ENCODE peak calls at places on chromosomes 16 and 17, in four cellular contexts. One of them, this sample, is unnamed.

GRCh38 chr17:43393944-43394482 is 4.8 kb upstream of the ARL4D start:
- DNase-seq in AG09309: no peak
- DNase-seq in H1: peak
- DNase-seq in neural progenitor cell: peak
- DNase-seq in this sample: peak

GRCh38 chr16:4202615-4203014 is 39.3 kb downstream of the SRL start:
- DNase-seq in AG09309: no peak
- DNase-seq in H1: no peak
- DNase-seq in neural progenitor cell: no peak
- DNase-seq in this sample: no peak

GRCh38 chr16:57270221-57271062 is 14.0 kb downstream of the PLLP start:
- DNase-seq in AG09309: no peak
- DNase-seq in H1: no peak
- DNase-seq in neural progenitor cell: peak
- DNase-seq in this sample: no peak

GRCh38 chr17:66273391-66273722 is 29.1 kb upstream of the PRKCA start:
- DNase-seq in AG09309: no peak
- DNase-seq in H1: no peak
- DNase-seq in neural progenitor cell: no peak
- DNase-seq in this sample: no peak

GRCh38 chr16:23013484-23013883 is 135.8 kb downstream of the USP31 start:
- DNase-seq in AG09309: no peak
- DNase-seq in H1: peak
- DNase-seq in neural progenitor cell: peak
- DNase-seq in this sample: no peak

GRCh38 chr16:2948807-2949704 is 15.0 kb upstream of the KREMEN2 start:
- DNase-seq in AG09309: no peak
- DNase-seq in H1: no peak
- DNase-seq in neural progenitor cell: no peak
- DNase-seq in this sample: no peak

GRCh38 chr17:2949469-2950044 is 113.8 kb downstream of the OR1D5 start:
- DNase-seq in AG09309: no peak
- DNase-seq in H1: no peak
- DNase-seq in neural progenitor cell: no peak
- DNase-seq in this sample: no peak

GRCh38 chr16:85173981-85174751 is 61.9 kb upstream of the CIBAR2 start:
- DNase-seq in AG09309: no peak
- DNase-seq in H1: no peak
- DNase-seq in neural progenitor cell: peak
- DNase-seq in this sample: peak

GRCh38 chr17:69388791-69389442 is 25.6 kb upstream of the MAP2K6 start:
- DNase-seq in AG09309: no peak
- DNase-seq in H1: no peak
- DNase-seq in neural progenitor cell: no peak
- DNase-seq in this sample: no peak

GRCh38 chr16:64292953-64293352 is 828.9 kb downstream of the CDH11 start:
- DNase-seq in AG09309: no peak
- DNase-seq in H1: no peak
- DNase-seq in neural progenitor cell: no peak
- DNase-seq in this sample: no peak

GRCh38 chr17:27296427-27296979 is 2.6 kb downstream of the WSB1 start:
- DNase-seq in AG09309: peak
- DNase-seq in H1: no peak
- DNase-seq in neural progenitor cell: no peak
- DNase-seq in this sample: no peak

GRCh38 chr16:89842471-89843408 is 14.5 kb downstream of the SPIRE2 start:
- DNase-seq in AG09309: no peak
- DNase-seq in H1: no peak
- DNase-seq in neural progenitor cell: no peak
- DNase-seq in this sample: no peak

GRCh38 chr16:53530046-53530445 is 27.0 kb upstream of the AKTIP start:
- DNase-seq in AG09309: no peak
- DNase-seq in H1: no peak
- DNase-seq in neural progenitor cell: no peak
- DNase-seq in this sample: no peak

GRCh38 chr17:61904094-61904710 is 23.6 kb downstream of the INTS2 start:
- DNase-seq in AG09309: no peak
- DNase-seq in H1: no peak
- DNase-seq in neural progenitor cell: no peak
- DNase-seq in this sample: no peak

GRCh38 chr17:8005951-8006730 is 3.7 kb downstream of the GUCY2D start:
- DNase-seq in AG09309: no peak
- DNase-seq in H1: no peak
- DNase-seq in neural progenitor cell: no peak
- DNase-seq in this sample: no peak

GRCh38 chr17:15442316-15443185 is 24.9 kb downstream of the CDRT4 start:
- DNase-seq in AG09309: no peak
- DNase-seq in H1: no peak
- DNase-seq in neural progenitor cell: no peak
- DNase-seq in this sample: no peak

GRCh38 chr17:41891135-41892065 is 26.2 kb upstream of the KLHL11 start:
- DNase-seq in AG09309: no peak
- DNase-seq in H1: no peak
- DNase-seq in neural progenitor cell: no peak
- DNase-seq in this sample: no peak

DNA sequence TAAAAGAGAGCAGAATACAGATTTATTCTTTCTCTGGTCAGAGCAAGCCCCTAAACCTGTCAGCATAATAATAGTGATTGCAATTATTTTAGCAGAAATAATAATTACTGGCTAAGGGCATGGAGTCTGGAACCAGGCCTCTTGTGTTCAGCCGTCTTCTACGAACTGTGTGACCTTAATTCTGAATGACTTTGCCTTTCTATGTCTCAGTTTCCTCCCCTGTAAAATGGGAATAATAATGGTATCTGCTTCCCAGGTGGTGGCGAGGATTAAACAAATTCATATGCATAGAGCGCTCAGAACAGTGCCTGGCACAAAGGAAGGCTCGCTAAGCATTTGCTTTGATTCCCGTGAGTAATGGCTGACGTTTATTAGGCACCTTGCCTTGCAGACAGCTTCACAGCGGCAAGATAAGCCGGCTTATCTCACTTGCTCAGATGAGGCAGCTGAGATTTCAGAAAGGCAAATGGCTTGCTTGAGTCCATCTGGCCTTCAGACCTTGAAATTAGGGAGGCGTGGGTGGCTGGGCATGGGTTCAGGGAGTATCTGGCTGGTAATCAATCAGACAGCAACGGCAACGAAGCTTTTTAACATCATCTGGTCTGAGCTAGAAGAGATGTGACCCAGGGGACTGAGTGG is 33.6 kb downstream of the RAB11FIP4 start:
- DNase-seq in AG09309: no peak
- DNase-seq in H1: peak
- DNase-seq in neural progenitor cell: peak
- DNase-seq in this sample: no peak
- H3K4me3 ChIP-seq in AG09309: no peak
- H3K4me3 ChIP-seq in H1: no peak
- H3K4me3 ChIP-seq in neural progenitor cell: no peak
- H3K4me3 ChIP-seq in this sample: no peak

GRCh38 chr17:49036270-49036626 is 39.1 kb downstream of the IGF2BP1 start:
- DNase-seq in AG09309: no peak
- DNase-seq in H1: no peak
- DNase-seq in neural progenitor cell: no peak
- DNase-seq in this sample: no peak
- TF ChIP-seq CTCF in AG09309: no peak
- TF ChIP-seq CTCF in H1: no peak
- TF ChIP-seq CTCF in neural progenitor cell: no peak
- TF ChIP-seq CTCF in this sample: no peak

GRCh38 chr17:50026901-50027638 is 28.8 kb upstream of the ITGA3 start:
- DNase-seq in AG09309: peak
- DNase-seq in H1: peak
- DNase-seq in neural progenitor cell: peak
- DNase-seq in this sample: peak
- H3K4me3 ChIP-seq in AG09309: peak
- H3K4me3 ChIP-seq in H1: peak
- H3K4me3 ChIP-seq in neural progenitor cell: no peak
- H3K4me3 ChIP-seq in this sample: no peak

GRCh38 chr16:67015317-67015731 is 13.6 kb upstream of the CBFB start:
- DNase-seq in AG09309: no peak
- DNase-seq in H1: no peak
- DNase-seq in neural progenitor cell: no peak
- DNase-seq in this sample: no peak
- TF ChIP-seq CTCF in AG09309: no peak
- TF ChIP-seq CTCF in H1: no peak
- TF ChIP-seq CTCF in neural progenitor cell: peak
- TF ChIP-seq CTCF in this sample: no peak

GRCh38 chr16:12732600-12732999 is 71.1 kb downstream of the CPPED1 start:
- DNase-seq in AG09309: no peak
- DNase-seq in H1: no peak
- DNase-seq in neural progenitor cell: no peak
- DNase-seq in this sample: no peak

GRCh38 chr16:12723681-12724080 is 80.0 kb downstream of the CPPED1 start:
- DNase-seq in AG09309: no peak
- DNase-seq in H1: no peak
- DNase-seq in neural progenitor cell: no peak
- DNase-seq in this sample: no peak

GRCh38 chr16:12724216-12724615 is 79.5 kb downstream of the CPPED1 start:
- DNase-seq in AG09309: no peak
- DNase-seq in H1: no peak
- DNase-seq in neural progenitor cell: no peak
- DNase-seq in this sample: no peak

GRCh38 chr16:12728471-12728870 is 75.2 kb downstream of the CPPED1 start:
- DNase-seq in AG09309: no peak
- DNase-seq in H1: no peak
- DNase-seq in neural progenitor cell: no peak
- DNase-seq in this sample: no peak

DNA sequence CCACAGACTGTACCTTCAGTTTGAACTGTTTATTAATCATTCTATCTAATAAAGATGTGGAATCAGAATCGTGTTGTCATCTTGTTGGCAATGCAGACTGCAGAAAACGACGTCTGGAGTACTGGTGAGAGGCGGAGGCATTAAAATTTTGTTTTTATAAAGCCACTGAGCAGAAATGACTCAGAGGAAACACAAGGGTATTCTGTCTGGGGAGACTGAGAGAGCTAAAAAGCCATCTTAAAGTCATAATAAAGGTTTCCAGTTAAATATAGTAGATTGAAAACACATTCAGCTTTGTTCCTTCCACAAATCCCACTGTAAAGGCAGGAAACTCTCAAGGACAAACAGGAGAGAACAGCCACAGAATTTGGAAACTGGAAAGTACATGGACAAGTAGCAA is 74.2 kb downstream of the CPPED1 start:
- DNase-seq in AG09309: peak
- DNase-seq in H1: no peak
- DNase-seq in neural progenitor cell: no peak
- DNase-seq in this sample: no peak
- H3K4me3 ChIP-seq in AG09309: no peak
- H3K4me3 ChIP-seq in H1: no peak
- H3K4me3 ChIP-seq in neural progenitor cell: no peak
- H3K4me3 ChIP-seq in this sample: no peak

GRCh38 chr17:4583796-4584124 is 569 bp upstream of the SMTNL2 start:
- DNase-seq in AG09309: no peak
- DNase-seq in H1: peak
- DNase-seq in neural progenitor cell: peak
- DNase-seq in this sample: no peak
- TF ChIP-seq CTCF in AG09309: peak
- TF ChIP-seq CTCF in H1: peak
- TF ChIP-seq CTCF in neural progenitor cell: peak
- TF ChIP-seq CTCF in this sample: peak

GRCh38 chr17:44759096-44759915 is 518 bp downstream of the ADAM11 start:
- DNase-seq in AG09309: no peak
- DNase-seq in H1: no peak
- DNase-seq in neural progenitor cell: peak
- DNase-seq in this sample: no peak
- H3K4me3 ChIP-seq in AG09309: peak
- H3K4me3 ChIP-seq in H1: peak
- H3K4me3 ChIP-seq in neural progenitor cell: peak
- H3K4me3 ChIP-seq in this sample: peak

This sample was measured in LNCaP clone FGC.